ENCODE peak calls at places on chromosomes 11 and 22, in eight cellular contexts. One of them, this sample, is unnamed.

GRCh38 chr11:77287615-77288273 is 13.7 kb downstream of the GDPD4 start:
- DNase-seq in K562: no peak
- DNase-seq in endothelial cell of umbilical vein: no peak
- DNase-seq in tibial nerve: no peak
- DNase-seq in stomach: no peak
- DNase-seq in GM12892: no peak
- DNase-seq in esophagus muscularis mucosa: no peak
- DNase-seq in IMR-90: peak
- DNase-seq in this sample: no peak

GRCh38 chr11:70824590-70825300 is 426.4 kb downstream of the CTTN start:
- DNase-seq in GM12892: no peak
- DNase-seq in endothelial cell of umbilical vein: no peak
- DNase-seq in IMR-90: no peak
- DNase-seq in stomach: no peak
- DNase-seq in tibial nerve: no peak
- DNase-seq in esophagus muscularis mucosa: no peak
- DNase-seq in K562: no peak
- DNase-seq in this sample: no peak

GRCh38 chr11:95498731-95499396 is 267.9 kb upstream of the SESN3 start:
- DNase-seq in stomach: no peak
- DNase-seq in IMR-90: no peak
- DNase-seq in K562: no peak
- DNase-seq in esophagus muscularis mucosa: no peak
- DNase-seq in GM12892: no peak
- DNase-seq in tibial nerve: no peak
- DNase-seq in endothelial cell of umbilical vein: no peak
- DNase-seq in this sample: no peak

GRCh38 chr22:44413211-44413610 is 84.8 kb downstream of the RTL6 start:
- DNase-seq in endothelial cell of umbilical vein: no peak
- DNase-seq in GM12892: no peak
- DNase-seq in tibial nerve: no peak
- DNase-seq in K562: no peak
- DNase-seq in esophagus muscularis mucosa: no peak
- DNase-seq in stomach: no peak
- DNase-seq in IMR-90: no peak
- DNase-seq in this sample: no peak

GRCh38 chr22:41830174-41830573 is 2.7 kb upstream of the SREBF2 start:
- DNase-seq in GM12892: no peak
- DNase-seq in IMR-90: no peak
- DNase-seq in tibial nerve: no peak
- DNase-seq in stomach: no peak
- DNase-seq in K562: no peak
- DNase-seq in endothelial cell of umbilical vein: no peak
- DNase-seq in esophagus muscularis mucosa: no peak
- DNase-seq in this sample: peak

GRCh38 chr11:58578136-58578634 is 678 bp upstream of the ZFP91 start:
- DNase-seq in esophagus muscularis mucosa: peak
- DNase-seq in endothelial cell of umbilical vein: peak
- DNase-seq in stomach: peak
- DNase-seq in tibial nerve: peak
- DNase-seq in IMR-90: peak
- DNase-seq in GM12892: no peak
- DNase-seq in K562: peak
- DNase-seq in this sample: peak

GRCh38 chr11:102517670-102518069 is 12.9 kb downstream of the MMP7 start:
- DNase-seq in GM12892: no peak
- DNase-seq in IMR-90: no peak
- DNase-seq in K562: no peak
- DNase-seq in stomach: no peak
- DNase-seq in esophagus muscularis mucosa: no peak
- DNase-seq in endothelial cell of umbilical vein: no peak
- DNase-seq in tibial nerve: no peak
- DNase-seq in this sample: no peak

GRCh38 chr11:100851129-100851528 is 164.0 kb downstream of the ARHGAP42 start:
- DNase-seq in endothelial cell of umbilical vein: no peak
- DNase-seq in IMR-90: peak
- DNase-seq in stomach: no peak
- DNase-seq in tibial nerve: no peak
- DNase-seq in K562: no peak
- DNase-seq in esophagus muscularis mucosa: no peak
- DNase-seq in GM12892: no peak
- DNase-seq in this sample: no peak

GRCh38 chr11:110908401-110909106 is 196.3 kb upstream of the ARHGAP20 start:
- DNase-seq in GM12892: no peak
- DNase-seq in esophagus muscularis mucosa: peak
- DNase-seq in tibial nerve: no peak
- DNase-seq in K562: no peak
- DNase-seq in endothelial cell of umbilical vein: no peak
- DNase-seq in stomach: no peak
- DNase-seq in IMR-90: peak
- DNase-seq in this sample: no peak

GRCh38 chr11:121634889-121635288 is 182.1 kb upstream of the SORL1-AS1 start:
- DNase-seq in IMR-90: peak
- DNase-seq in GM12892: no peak
- DNase-seq in endothelial cell of umbilical vein: no peak
- DNase-seq in K562: no peak
- DNase-seq in tibial nerve: no peak
- DNase-seq in esophagus muscularis mucosa: no peak
- DNase-seq in stomach: no peak
- DNase-seq in this sample: no peak

GRCh38 chr11:122099345-122100045 is 16.5 kb downstream of the BLID start:
- DNase-seq in K562: no peak
- DNase-seq in endothelial cell of umbilical vein: peak
- DNase-seq in GM12892: no peak
- DNase-seq in IMR-90: peak
- DNase-seq in stomach: no peak
- DNase-seq in esophagus muscularis mucosa: no peak
- DNase-seq in tibial nerve: no peak
- DNase-seq in this sample: no peak

GRCh38 chr22:49306632-49306975 is 521.1 kb downstream of the BRD1 start:
- DNase-seq in K562: no peak
- DNase-seq in GM12892: no peak
- DNase-seq in stomach: peak
- DNase-seq in esophagus muscularis mucosa: no peak
- DNase-seq in endothelial cell of umbilical vein: no peak
- DNase-seq in IMR-90: no peak
- DNase-seq in tibial nerve: peak
- DNase-seq in this sample: no peak

GRCh38 chr22:20940178-20940790 is 23.1 kb downstream of the CRKL start:
- DNase-seq in esophagus muscularis mucosa: no peak
- DNase-seq in tibial nerve: no peak
- DNase-seq in IMR-90: no peak
- DNase-seq in K562: peak
- DNase-seq in endothelial cell of umbilical vein: no peak
- DNase-seq in GM12892: no peak
- DNase-seq in stomach: no peak
- DNase-seq in this sample: no peak

GRCh38 chr11:65422104-65422632 is 430 bp upstream of the NEAT1 start:
- DNase-seq in K562: peak
- DNase-seq in GM12892: no peak
- DNase-seq in tibial nerve: peak
- DNase-seq in endothelial cell of umbilical vein: peak
- DNase-seq in stomach: peak
- DNase-seq in esophagus muscularis mucosa: peak
- DNase-seq in IMR-90: peak
- DNase-seq in this sample: peak
- TF ChIP-seq POLR2A in K562: no peak
- TF ChIP-seq POLR2A in GM12892: no peak
- TF ChIP-seq POLR2A in tibial nerve: peak
- TF ChIP-seq POLR2A in endothelial cell of umbilical vein: no peak
- TF ChIP-seq POLR2A in stomach: no peak
- TF ChIP-seq POLR2A in esophagus muscularis mucosa: peak
- TF ChIP-seq POLR2A in IMR-90: no peak
- TF ChIP-seq POLR2A in this sample: no peak

GRCh38 chr11:125566235-125566634 is 3.0 kb upstream of the EI24 start:
- DNase-seq in K562: no peak
- DNase-seq in stomach: no peak
- DNase-seq in IMR-90: no peak
- DNase-seq in esophagus muscularis mucosa: no peak
- DNase-seq in tibial nerve: no peak
- DNase-seq in GM12892: no peak
- DNase-seq in endothelial cell of umbilical vein: no peak
- DNase-seq in this sample: no peak

GRCh38 chr11:125570952-125571351 is 1.7 kb downstream of the EI24 start:
- DNase-seq in IMR-90: no peak
- DNase-seq in GM12892: no peak
- DNase-seq in stomach: no peak
- DNase-seq in endothelial cell of umbilical vein: no peak
- DNase-seq in tibial nerve: no peak
- DNase-seq in K562: no peak
- DNase-seq in esophagus muscularis mucosa: no peak
- DNase-seq in this sample: no peak

GRCh38 chr11:125572916-125573315 is 3.6 kb downstream of the EI24 start:
- DNase-seq in tibial nerve: no peak
- DNase-seq in endothelial cell of umbilical vein: no peak
- DNase-seq in GM12892: no peak
- DNase-seq in IMR-90: no peak
- DNase-seq in stomach: no peak
- DNase-seq in K562: no peak
- DNase-seq in esophagus muscularis mucosa: no peak
- DNase-seq in this sample: no peak

GRCh38 chr11:125569913-125570621 is 790 bp downstream of the EI24 start:
- DNase-seq in tibial nerve: no peak
- DNase-seq in endothelial cell of umbilical vein: peak
- DNase-seq in stomach: peak
- DNase-seq in GM12892: peak
- DNase-seq in K562: no peak
- DNase-seq in IMR-90: peak
- DNase-seq in esophagus muscularis mucosa: no peak
- DNase-seq in this sample: peak

DNA sequence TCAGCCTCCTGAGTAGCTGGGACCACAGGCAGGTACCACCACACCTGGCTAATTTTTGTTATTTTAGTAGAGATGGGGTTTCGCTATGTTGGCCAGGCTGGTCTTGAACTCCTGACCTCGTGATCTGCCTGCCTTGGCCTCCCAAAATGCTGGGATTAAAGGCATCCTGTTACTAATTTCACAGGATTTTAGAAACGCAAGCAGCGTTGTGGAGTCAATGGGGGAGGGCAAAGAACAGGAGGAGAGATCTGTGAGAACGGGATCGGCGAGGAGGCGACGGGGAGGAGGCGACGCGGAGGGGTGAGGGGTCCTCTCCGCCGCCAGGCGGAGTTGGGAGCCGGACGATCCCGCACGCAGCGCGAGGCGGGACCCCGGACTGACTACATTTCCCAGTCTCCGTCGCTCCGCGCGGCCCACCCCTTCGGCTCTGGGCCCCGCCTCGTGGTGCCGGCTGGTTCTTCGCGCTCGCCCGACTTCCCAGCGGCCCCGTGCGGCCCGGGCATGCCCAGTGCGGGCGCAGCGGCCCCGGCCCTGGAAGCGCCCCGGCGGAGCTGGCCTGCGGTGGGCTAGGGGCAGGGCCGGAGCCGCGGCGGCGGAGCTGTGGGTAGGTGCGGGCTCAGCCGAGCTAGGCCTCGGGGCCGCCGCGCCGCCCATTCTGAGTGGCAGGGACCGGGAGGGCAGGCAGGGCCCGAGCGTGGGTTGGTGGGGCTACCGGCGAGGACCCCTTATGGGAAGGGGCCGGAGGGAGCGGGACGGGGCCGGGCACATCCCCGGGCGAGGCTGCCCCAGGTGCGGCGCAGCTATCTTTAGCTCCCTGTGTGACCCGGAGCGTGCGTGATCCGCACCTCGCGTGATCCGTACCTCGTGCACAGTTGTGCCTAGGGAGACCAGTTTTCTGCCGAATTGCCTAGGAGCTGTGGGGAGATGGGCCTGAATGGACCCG is at the start of gene EI24:
- DNase-seq in esophagus muscularis mucosa: peak
- DNase-seq in GM12892: peak
- DNase-seq in stomach: peak
- DNase-seq in K562: peak
- DNase-seq in tibial nerve: peak
- DNase-seq in IMR-90: peak
- DNase-seq in endothelial cell of umbilical vein: peak
- DNase-seq in this sample: peak
- TF ChIP-seq POLR2A in esophagus muscularis mucosa: peak
- TF ChIP-seq POLR2A in GM12892: peak
- TF ChIP-seq POLR2A in stomach: no peak
- TF ChIP-seq POLR2A in K562: peak
- TF ChIP-seq POLR2A in tibial nerve: peak
- TF ChIP-seq POLR2A in IMR-90: peak
- TF ChIP-seq POLR2A in endothelial cell of umbilical vein: peak
- TF ChIP-seq POLR2A in this sample: peak

GRCh38 chr11:6418958-6419611 is at the start of gene APBB1:
- DNase-seq in IMR-90: peak
- DNase-seq in endothelial cell of umbilical vein: peak
- DNase-seq in tibial nerve: peak
- DNase-seq in stomach: peak
- DNase-seq in esophagus muscularis mucosa: no peak
- DNase-seq in GM12892: peak
- DNase-seq in K562: peak
- DNase-seq in this sample: peak
- TF ChIP-seq POLR2A in IMR-90: no peak
- TF ChIP-seq POLR2A in endothelial cell of umbilical vein: peak
- TF ChIP-seq POLR2A in tibial nerve: peak
- TF ChIP-seq POLR2A in stomach: no peak
- TF ChIP-seq POLR2A in esophagus muscularis mucosa: peak
- TF ChIP-seq POLR2A in GM12892: no peak
- TF ChIP-seq POLR2A in K562: no peak
- TF ChIP-seq POLR2A in this sample: no peak

DNA sequence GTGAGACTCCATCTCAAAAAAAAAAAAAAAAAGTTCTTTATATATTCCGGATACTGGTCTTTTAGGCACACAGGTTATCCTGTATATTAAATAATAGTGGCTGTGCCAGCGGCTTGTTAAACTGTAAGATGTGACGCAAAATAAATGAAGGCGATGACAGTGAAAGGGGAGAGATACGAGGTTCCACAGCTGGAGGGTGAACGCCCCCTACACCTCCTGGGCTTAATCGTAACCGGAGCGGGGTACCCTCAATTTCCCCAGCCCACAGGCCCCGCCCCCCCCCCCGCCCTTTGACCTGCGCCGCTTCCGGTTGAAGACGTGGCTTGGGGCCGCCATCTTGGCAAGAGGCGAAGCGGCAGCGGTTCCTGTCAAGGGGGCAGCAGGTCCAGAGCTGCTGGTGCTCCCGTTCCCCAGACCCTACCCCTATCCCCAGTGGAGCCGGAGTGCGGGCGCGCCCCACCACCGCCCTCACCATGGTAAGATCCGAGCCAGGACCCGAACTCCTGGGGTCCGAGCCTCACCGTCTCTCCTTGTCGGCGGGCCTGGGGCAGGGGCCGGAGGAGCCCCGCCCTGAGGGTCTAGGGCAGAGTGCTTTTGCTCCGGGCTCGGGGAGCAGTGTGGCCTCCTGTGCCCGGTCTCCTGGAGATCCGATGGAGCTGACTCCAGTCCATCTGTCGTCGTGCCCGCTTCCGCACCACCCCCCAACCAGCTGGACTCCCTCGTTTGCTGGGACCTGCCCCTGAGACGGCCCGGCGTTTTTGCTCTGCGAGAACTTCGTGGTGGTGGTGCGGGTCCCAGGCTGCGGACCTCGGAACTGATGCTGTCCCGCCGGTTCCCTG is at the start of gene ARCN1:
- DNase-seq in IMR-90: peak
- DNase-seq in endothelial cell of umbilical vein: peak
- DNase-seq in esophagus muscularis mucosa: peak
- DNase-seq in GM12892: peak
- DNase-seq in stomach: peak
- DNase-seq in tibial nerve: peak
- DNase-seq in K562: peak
- DNase-seq in this sample: peak
- TF ChIP-seq POLR2A in IMR-90: peak
- TF ChIP-seq POLR2A in endothelial cell of umbilical vein: peak
- TF ChIP-seq POLR2A in esophagus muscularis mucosa: peak
- TF ChIP-seq POLR2A in GM12892: peak
- TF ChIP-seq POLR2A in stomach: no peak
- TF ChIP-seq POLR2A in tibial nerve: peak
- TF ChIP-seq POLR2A in K562: peak
- TF ChIP-seq POLR2A in this sample: peak

This sample was measured in erythroblast.